ENCODE peak calls at places on chromosomes 2 and 18, in six cellular contexts. D, R, V, I, B and W are unnamed samples.

GRCh38 chr2:162022290-162022945 is 51.6 kb downstream of the DPP4 start:
- DNase-seq in I (no peak), R (no peak), B (peak; percentile 20), V (no peak), D (peak; percentile 47), W (no peak)

GRCh38 chr18:12038082-12038660 is 55.5 kb upstream of the ANKRD62 start:
- DNase-seq in R (peak; percentile 20), V (no peak), D (no peak), I (peak; percentile 74), B (no peak), W (peak; percentile 31)

GRCh38 chr2:5188636-5189035 is 503.5 kb upstream of the SOX11 start:
- DNase-seq in B (no peak), R (no peak), I (no peak), D (no peak), V (no peak), W (no peak)

GRCh38 chr2:120876526-120877280 is 141.0 kb downstream of the GLI2 start:
- DNase-seq in D (no peak), R (no peak), B (no peak), V (no peak), I (no peak), W (no peak)

GRCh38 chr2:15178946-15179345 is 382.2 kb downstream of the NBAS start:
- DNase-seq in I (no peak), B (no peak), V (no peak), R (no peak), D (no peak), W (no peak)

GRCh38 chr2:97870396-97870843 is 125.3 kb downstream of the TMEM131 start:
- DNase-seq in D (peak; percentile 89), R (no peak), V (peak; percentile 87), B (peak; percentile 96), I (no peak), W (peak; percentile 70)

GRCh38 chr18:78875268-78875997 is 104.2 kb upstream of the SALL3 start:
- DNase-seq in I (peak; percentile 73), R (peak; percentile 24), V (no peak), D (no peak), B (no peak), W (peak; percentile 62)

GRCh38 chr18:36692331-36692730 is 136.5 kb downstream of the TPGS2 start:
- DNase-seq in D (peak; percentile 93), I (no peak), V (no peak), B (no peak), R (no peak), W (no peak)

GRCh38 chr2:76314621-76315020 is 603.9 kb upstream of the GCFC2 start:
- DNase-seq in R (no peak), I (no peak), V (no peak), D (no peak), B (no peak), W (no peak)

GRCh38 chr2:46813046-46813445 is 102.6 kb downstream of the MCFD2 start:
- DNase-seq in I (no peak), B (no peak), D (peak; percentile 46), V (no peak), R (no peak), W (no peak)

GRCh38 chr2:58677763-58678162 is 436.6 kb upstream of the FANCL start:
- DNase-seq in D (no peak), B (no peak), I (no peak), R (no peak), V (no peak), W (no peak)

GRCh38 chr2:221551864-221552263 is 20.2 kb downstream of the EPHA4 start:
- DNase-seq in R (no peak), D (no peak), B (no peak), V (no peak), I (no peak), W (no peak)

GRCh38 chr2:73823916-73824523 is 4.7 kb upstream of the STAMBP start:
- DNase-seq in D (peak; percentile 91), B (peak; percentile 82), V (peak; percentile 46), I (no peak), R (peak; percentile 47), W (peak; percentile 66)

GRCh38 chr18:76467371-76468190 is 27.5 kb downstream of the ZNF516 start:
- DNase-seq in V (no peak), R (no peak), I (peak; percentile 44), D (peak; percentile 40), B (peak; percentile 54), W (no peak)

GRCh38 chr2:130836501-130837174 is at the start of gene ARHGEF4:
- DNase-seq in D (no peak), V (peak; percentile 12), R (peak; percentile 75), I (peak; percentile 93), B (no peak), W (peak; percentile 71)

GRCh38 chr2:135004005-135004746 is 43.1 kb downstream of the MAP3K19 start:
- DNase-seq in V (peak; percentile 59), I (peak; percentile 85), R (peak; percentile 65), B (peak; percentile 69), D (peak; percentile 62), W (peak; percentile 75)

GRCh38 chr2:201697899-201698298 is 545 bp downstream of the MPP4 start:
- DNase-seq in I (no peak), D (peak; percentile 86), B (peak; percentile 81), R (no peak), V (no peak), W (peak; percentile 42)

GRCh38 chr2:86068098-86069047 is 37.3 kb downstream of the POLR1A start:
- DNase-seq in D (peak; percentile 30), B (peak; percentile 44), I (no peak), R (no peak), V (no peak), W (peak; percentile 4)

GRCh38 chr2:160373263-160374019 is 120.2 kb downstream of the RBMS1 start:
- DNase-seq in V (no peak), B (peak; percentile 79), R (no peak), D (no peak), I (no peak), W (no peak)

GRCh38 chr2:28137221-28137620 is 246.7 kb downstream of the BABAM2 start:
- DNase-seq in D (peak; percentile 86), V (no peak), I (no peak), B (peak; percentile 73), R (no peak), W (no peak)

GRCh38 chr18:13611616-13612110 is 114.7 kb downstream of the FAM210A start:
- DNase-seq in D (peak; percentile 9), B (peak; percentile 1), R (peak; percentile 17), I (no peak), V (peak; percentile 38), W (peak; percentile 57)

GRCh38 chr18:8337216-8337615 is 272.0 kb upstream of the RAB12 start:
- DNase-seq in I (no peak), V (peak; percentile 43), R (no peak), B (no peak), D (peak; percentile 12), W (peak; percentile 56)

GRCh38 chr2:219221956-219222518 is 3.3 kb upstream of the ABCB6 start:
- DNase-seq in I (no peak), R (no peak), V (no peak), D (no peak), B (no peak), W (no peak)

GRCh38 chr2:219219781-219220532 is 1.2 kb upstream of the ABCB6 start:
- DNase-seq in R (no peak), I (no peak), D (no peak), V (no peak), B (no peak), W (no peak)

GRCh38 chr2:219218279-219219112 is at the start of gene ABCB6:
- DNase-seq in R (peak; percentile 82), I (peak; percentile 92), B (peak; percentile 94), V (peak; percentile 89), D (peak; percentile 90), W (peak; percentile 96)

GRCh38 chr2:219220652-219221402 is 2.1 kb upstream of the ABCB6 start:
- DNase-seq in R (no peak), I (no peak), B (no peak), D (no peak), V (no peak), W (no peak)

DNA sequence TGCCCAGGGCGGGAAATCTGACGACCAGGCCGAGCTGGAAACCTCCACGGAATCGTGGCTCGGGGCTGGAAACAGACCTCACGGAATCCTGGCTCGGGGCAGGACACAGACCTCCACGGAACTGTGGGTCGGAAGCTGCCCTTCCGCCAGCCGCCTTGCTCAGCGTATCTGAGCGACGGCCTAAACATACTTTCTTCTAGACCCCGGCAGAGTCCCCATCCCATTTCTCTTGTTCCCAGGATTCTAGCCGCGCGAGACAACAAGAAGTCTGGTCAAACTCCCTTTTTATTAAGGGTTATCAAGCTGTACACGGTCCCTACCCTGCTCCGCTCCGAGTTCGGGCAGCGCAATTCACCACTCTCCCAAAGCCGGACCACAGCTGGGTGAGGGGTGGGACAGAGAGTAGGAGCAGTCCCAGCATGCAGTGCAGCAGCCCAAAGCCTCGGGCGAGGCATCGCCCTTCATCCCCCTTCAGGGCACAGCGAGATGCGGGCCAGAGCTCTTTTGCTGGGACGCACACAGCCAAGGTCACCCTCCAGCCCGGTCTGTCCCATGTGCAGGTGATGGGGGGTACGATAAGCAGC is 447 bp upstream of the ABCB6 start:
- DNase-seq in D (no peak), B (no peak), V (no peak), I (peak; percentile 77), R (no peak), W (peak; percentile 74)
- H3K36me3 ChIP-seq in D (peaks cover 50% of the 10 kb centered on the region), B (peaks cover 74% of the 10 kb centered on the region), V (peaks cover 53% of the 10 kb centered on the region), I (peaks cover 17% of the 10 kb centered on the region), R (peaks cover 70% of the 10 kb centered on the region), W (peaks cover 3% of the 10 kb centered on the region)

GRCh38 chr2:197455428-197455827 is 2.1 kb downstream of the COQ10B start:
- DNase-seq in V (no peak), R (no peak), B (no peak), I (no peak), D (no peak), W (no peak)

GRCh38 chr2:197454923-197455322 is 1.6 kb downstream of the COQ10B start:
- DNase-seq in V (no peak), B (peak; percentile 21), R (no peak), I (no peak), D (no peak), W (no peak)

GRCh38 chr2:197452754-197453122 is 614 bp upstream of the COQ10B start:
- DNase-seq in D (no peak), I (no peak), B (no peak), V (no peak), R (no peak), W (no peak)

GRCh38 chr2:197453123-197453913 is at the start of gene COQ10B:
- DNase-seq in V (peak; percentile 100), I (peak; percentile 96), B (peak; percentile 100), R (peak; percentile 99), D (peak; percentile 100), W (peak; percentile 100)

DNA sequence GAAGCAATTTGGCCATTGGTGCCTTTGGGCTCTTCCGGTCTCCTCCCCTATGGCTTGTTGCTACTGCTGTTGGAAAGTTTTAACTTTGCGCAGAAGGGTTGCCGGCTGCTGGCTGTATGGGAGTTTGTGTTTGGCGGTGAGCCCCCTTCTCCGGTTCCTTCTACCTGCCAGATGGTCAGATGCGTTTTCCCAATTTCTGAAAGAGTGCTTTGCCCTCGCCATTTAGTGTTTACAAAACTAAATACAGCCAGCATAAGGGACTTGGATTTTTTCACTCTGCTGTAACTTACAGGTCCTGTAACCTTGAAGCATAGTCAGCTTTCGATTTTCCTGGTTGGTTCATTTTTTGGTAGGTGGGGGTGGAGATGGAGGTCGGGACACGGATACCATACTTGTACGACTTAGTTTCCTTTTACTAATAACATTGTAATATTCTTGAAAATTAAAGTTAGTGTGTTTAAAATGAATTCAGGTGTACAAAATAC is 604 bp downstream of the COQ10B start:
- DNase-seq in V (no peak), R (no peak), B (no peak), I (no peak), D (peak; percentile 96), W (peak; percentile 95)
- H2BK5ac ChIP-seq in V (peak overlapping the region; percentile 52), R (peak overlapping the region; percentile 77), B (peak overlapping the region; percentile 99), I (peak overlapping the region; percentile 86), D (peak overlapping the region; percentile 79), W (no peak overlapping the region)

GRCh38 chr2:127829845-127830246 is 18.9 kb upstream of the WDR33 start:
- DNase-seq in V (no peak), D (no peak), R (no peak), B (peak; percentile 24), I (no peak), W (peak; percentile 79)
- H3K23ac ChIP-seq in V (no peak overlapping the region), D (no peak overlapping the region), R (no peak overlapping the region), B (no peak overlapping the region), I (no peak overlapping the region), W (no peak overlapping the region)

GRCh38 chr2:24307961-24308360 is 52.4 kb downstream of the ITSN2 start:
- DNase-seq in D (peak; percentile 39), V (no peak), I (no peak), B (no peak), R (no peak), W (no peak)
- H3K36me3 ChIP-seq in D (peaks cover 5% of the 10 kb centered on the region), V (peaks cover 10% of the 10 kb centered on the region), I (no peaks in the 10 kb centered on the region), B (peaks cover 46% of the 10 kb centered on the region), R (peaks cover 15% of the 10 kb centered on the region), W (no peaks in the 10 kb centered on the region)